ENCODE peak calls at places on chromosomes 12 and 14, in five cellular contexts. A is H1, V is HCT116, G is GM12878, O is SK-N-SH. H is an unnamed sample.

GRCh38 chr14:75022655-75023054 is 19.9 kb downstream of the EIF2B2 start:
- DNase-seq in A (no peak), V (no peak), G (no peak), O (peak), H (no peak)

GRCh38 chr12:69298133-69298532 is 50.0 kb upstream of the LYZ start:
- DNase-seq in A (no peak), V (no peak), G (no peak), O (no peak), H (no peak)

GRCh38 chr14:105532735-105533141 is 6.4 kb downstream of the TMEM121 start:
- DNase-seq in A (no peak), V (no peak), G (no peak), O (peak), H (peak)

GRCh38 chr12:108816652-108817335 is 40.6 kb downstream of the SSH1 start:
- DNase-seq in A (no peak), V (no peak), G (no peak), O (no peak), H (no peak)

GRCh38 chr12:45350861-45351260 is 135.0 kb downstream of the ANO6 start:
- DNase-seq in A (no peak), V (no peak), G (no peak), O (no peak), H (no peak)

GRCh38 chr12:120961604-120962486 is 16.5 kb upstream of the HNF1A start:
- DNase-seq in A (no peak), V (no peak), G (no peak), O (no peak), H (no peak)

GRCh38 chr14:74838141-74838540 is 37.8 kb downstream of the PROX2 start:
- DNase-seq in A (no peak), V (no peak), G (no peak), O (no peak), H (no peak)

GRCh38 chr14:77107228-77107627 is 9.2 kb downstream of the CIPC start:
- DNase-seq in A (no peak), V (no peak), G (no peak), O (no peak), H (no peak)

GRCh38 chr14:90534838-90535555 is 138.2 kb downstream of the CALM1 start:
- DNase-seq in A (no peak), V (no peak), G (no peak), O (no peak), H (no peak)

GRCh38 chr14:22689186-22689585 is 45.0 kb upstream of the OR6J1 start:
- DNase-seq in A (no peak), V (peak), G (no peak), O (no peak), H (no peak)

GRCh38 chr14:74912111-74912510 is 10.9 kb downstream of the RPS6KL1 start:
- DNase-seq in A (no peak), V (no peak), G (no peak), O (no peak), H (no peak)

GRCh38 chr12:93569301-93569655 is 3.2 kb upstream of the SOCS2 start:
- DNase-seq in A (no peak), V (no peak), G (no peak), O (no peak), H (no peak)

GRCh38 chr12:130198663-130199060 is 36.4 kb downstream of the FZD10 start:
- DNase-seq in A (no peak), V (no peak), G (no peak), O (no peak), H (no peak)

GRCh38 chr12:93365616-93366015 is 12.1 kb upstream of the NUDT4 start:
- DNase-seq in A (no peak), V (no peak), G (no peak), O (no peak), H (no peak)

GRCh38 chr14:47557894-47558293 is 117.5 kb downstream of the MDGA2 start:
- DNase-seq in A (no peak), V (no peak), G (no peak), O (no peak), H (no peak)

GRCh38 chr14:90553298-90553920 is 156.6 kb downstream of the CALM1 start:
- DNase-seq in A (no peak), V (no peak), G (no peak), O (no peak), H (no peak)

GRCh38 chr14:68977741-68978549 is 1.2 kb downstream of the ACTN1 start:
- DNase-seq in A (peak), V (no peak), G (no peak), O (peak), H (peak)

GRCh38 chr14:74611672-74612345 is at the start of gene LTBP2:
- DNase-seq in A (no peak), V (no peak), G (no peak), O (peak), H (peak)

GRCh38 chr12:2299207-2299606 is 246.4 kb downstream of the CACNA1C start:
- DNase-seq in A (no peak), V (no peak), G (no peak), O (no peak), H (no peak)

GRCh38 chr12:20188930-20189653 is 179.2 kb upstream of the PDE3A start:
- DNase-seq in A (no peak), V (no peak), G (no peak), O (no peak), H (no peak)

GRCh38 chr12:105738036-105738435 is 400.7 kb downstream of the NUAK1 start:
- DNase-seq in A (no peak), V (no peak), G (no peak), O (no peak), H (no peak)

GRCh38 chr12:14510574-14510973 is 57.1 kb downstream of the PLBD1 start:
- DNase-seq in A (no peak), V (no peak), G (no peak), O (no peak), H (no peak)

GRCh38 chr14:89630096-89630829 is 213.2 kb upstream of the FOXN3 start:
- DNase-seq in A (no peak), V (no peak), G (no peak), O (no peak), H (no peak)

GRCh38 chr12:52023182-52023975 is 16.6 kb downstream of the TAMALIN start:
- DNase-seq in A (peak), V (peak), G (no peak), O (peak), H (peak)

GRCh38 chr14:51004801-51005526 is 60.7 kb upstream of the PYGL start:
- DNase-seq in A (no peak), V (no peak), G (no peak), O (no peak), H (peak)

GRCh38 chr12:77064891-77065360 is 443 bp downstream of the E2F7 start:
- DNase-seq in A (no peak), V (no peak), G (no peak), O (no peak), H (no peak)

GRCh38 chr12:51840966-51841365 is 7.6 kb downstream of the FIGNL2 start:
- DNase-seq in A (no peak), V (no peak), G (no peak), O (no peak), H (no peak)

GRCh38 chr12:55736780-55737580 is 5.9 kb upstream of the GDF11 start:
- DNase-seq in A (peak), V (peak), G (no peak), O (peak), H (peak)

GRCh38 chr12:46982629-46983392 is 96.6 kb upstream of the PCED1B start:
- DNase-seq in A (no peak), V (no peak), G (no peak), O (no peak), H (no peak)

GRCh38 chr12:106084048-106084671 is 54.6 kb downstream of the NUAK1 start:
- DNase-seq in A (peak), V (peak), G (no peak), O (no peak), H (no peak)

GRCh38 chr14:103284574-103285467 is 49.2 kb upstream of the EIF5 start:
- DNase-seq in A (no peak), V (no peak), G (no peak), O (no peak), H (no peak)
- TF ChIP-seq JUND in A (no peak), V (no peak), G (no peak), O (no peak), H (no peak)

GRCh38 chr12:3328081-3328480 is 162.9 kb upstream of the PRMT8 start:
- DNase-seq in A (no peak), V (no peak), G (no peak), O (no peak), H (no peak)

GRCh38 chr12:3323002-3323685 is 167.9 kb upstream of the PRMT8 start:
- DNase-seq in A (no peak), V (no peak), G (no peak), O (no peak), H (no peak)

GRCh38 chr12:3326156-3326849 is 164.7 kb upstream of the PRMT8 start:
- DNase-seq in A (no peak), V (no peak), G (no peak), O (no peak), H (no peak)

GRCh38 chr12:3326850-3327780 is 163.9 kb upstream of the PRMT8 start:
- DNase-seq in A (no peak), V (no peak), G (no peak), O (no peak), H (no peak)

DNA sequence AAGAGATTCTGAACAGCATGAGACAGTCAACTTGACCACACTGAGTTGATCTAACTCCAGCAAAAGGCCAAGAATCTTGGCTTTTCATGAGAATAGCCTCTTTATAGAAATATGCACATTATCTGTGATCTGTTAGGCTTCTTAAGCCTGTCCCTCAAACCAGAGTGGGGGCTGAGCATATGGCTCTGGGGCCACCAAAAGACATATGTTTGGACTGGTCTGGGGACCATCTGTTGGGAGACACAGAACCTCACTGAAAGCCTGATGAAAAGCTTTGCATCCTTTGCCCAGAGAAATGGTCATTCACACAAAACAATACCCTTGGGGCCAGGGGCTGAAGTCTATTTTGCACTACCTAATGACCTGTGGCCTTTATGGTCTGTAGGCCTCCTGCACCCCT is 165.3 kb upstream of the PRMT8 start:
- DNase-seq in A (no peak), V (no peak), G (no peak), O (no peak), H (no peak)
- TF ChIP-seq JUND in A (no peak), V (no peak), G (no peak), O (no peak), H (no peak)

GRCh38 chr12:48788522-48788851 is 402 bp downstream of the ADCY6 start:
- DNase-seq in A (peak), V (no peak), G (no peak), O (peak), H (no peak)

GRCh38 chr12:48787791-48788521 is 933 bp downstream of the ADCY6 start:
- DNase-seq in A (peak), V (no peak), G (no peak), O (peak), H (no peak)

GRCh38 chr12:48786591-48787544 is 2.0 kb downstream of the ADCY6 start:
- DNase-seq in A (no peak), V (no peak), G (no peak), O (peak), H (no peak)

GRCh38 chr12:48789858-48790326 is 1.0 kb upstream of the ADCY6 start:
- DNase-seq in A (peak), V (no peak), G (no peak), O (no peak), H (no peak)

GRCh38 chr12:48788852-48789775 is at the start of gene ADCY6:
- DNase-seq in A (peak), V (peak), G (no peak), O (peak), H (peak)
- TF ChIP-seq JUND in A (no peak), V (no peak), G (no peak), O (no peak), H (no peak)

DNA sequence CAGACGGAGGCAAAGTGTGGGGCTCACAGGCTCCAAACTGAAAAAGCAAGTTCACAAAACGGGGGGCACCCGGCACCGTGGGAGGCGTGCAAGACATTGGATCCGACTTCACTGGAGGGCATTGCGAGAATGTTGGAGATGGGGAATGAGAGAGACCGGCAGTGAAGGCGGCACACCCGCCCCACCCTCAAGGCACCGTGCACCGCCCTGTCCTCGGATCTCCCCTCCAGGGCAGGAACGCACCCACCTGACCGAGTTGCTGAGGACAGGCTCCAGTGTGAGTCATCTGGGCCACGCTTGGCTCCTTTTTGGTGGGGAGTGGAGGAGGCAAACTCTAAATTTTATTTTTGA is 207.7 kb downstream of the KIF26A start:
- DNase-seq in A (no peak), V (no peak), G (no peak), O (no peak), H (no peak)
- TF ChIP-seq JUND in A (no peak), V (no peak), G (no peak), O (no peak), H (no peak)

GRCh38 chr12:29578731-29579130 is 81.2 kb upstream of the OVCH1 start:
- DNase-seq in A (no peak), V (no peak), G (no peak), O (no peak), H (no peak)
- TF ChIP-seq JUND in A (no peak), V (no peak), G (no peak), O (no peak), H (no peak)

GRCh38 chr12:53218551-53219114 is 11.6 kb upstream of the ITGB7 start:
- DNase-seq in A (no peak), V (no peak), G (no peak), O (no peak), H (no peak)

GRCh38 chr12:53220857-53221202 is 11.2 kb downstream of the RARG start:
- DNase-seq in A (peak), V (peak), G (peak), O (peak), H (peak)

GRCh38 chr12:53217930-53218307 is 10.9 kb upstream of the ITGB7 start:
- DNase-seq in A (no peak), V (no peak), G (no peak), O (no peak), H (no peak)

GRCh38 chr12:53219956-53220856 is 11.8 kb downstream of the RARG start:
- DNase-seq in A (peak), V (peak), G (no peak), O (peak), H (peak)

DNA sequence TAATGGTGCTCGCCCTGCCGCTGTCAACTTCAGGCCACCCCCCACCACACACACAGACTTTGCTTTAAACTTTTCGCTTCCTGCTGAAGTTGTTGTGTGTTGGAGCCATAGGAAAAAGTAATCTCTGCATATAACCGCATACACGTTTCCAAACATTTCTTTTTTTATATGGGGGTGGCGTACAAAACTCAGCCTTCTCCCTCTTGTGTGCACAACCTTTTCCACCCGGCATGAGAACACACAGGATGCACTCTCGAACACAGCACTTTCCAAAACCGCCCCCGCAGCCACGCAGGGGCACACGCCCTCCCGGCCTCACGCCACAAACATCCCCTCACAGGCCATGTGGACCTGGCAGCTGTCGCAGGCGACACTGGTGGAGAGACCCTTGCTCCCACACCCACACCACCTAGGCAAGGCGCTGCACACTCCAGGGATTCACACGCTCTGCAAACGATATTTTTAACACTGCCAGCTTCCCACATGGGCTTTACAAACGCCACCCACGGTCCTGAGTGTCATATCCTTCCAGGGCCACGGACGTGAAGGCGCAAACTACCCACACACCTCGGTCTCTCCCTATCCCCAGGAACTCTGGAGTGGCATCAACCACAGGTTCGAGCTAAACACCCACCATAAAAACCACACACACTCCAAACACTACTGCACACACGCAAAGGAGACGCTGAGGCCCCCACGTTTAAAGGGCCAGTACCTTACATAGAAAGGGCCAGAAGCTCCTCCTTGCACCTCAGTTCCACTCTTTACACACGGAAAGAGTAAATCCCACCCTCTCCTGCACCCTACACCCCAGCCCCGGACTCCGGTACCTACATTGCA is 12.3 kb upstream of the ITGB7 start:
- DNase-seq in A (no peak), V (no peak), G (no peak), O (no peak), H (no peak)
- TF ChIP-seq JUND in A (no peak), V (no peak), G (no peak), O (no peak), H (no peak)

DNA sequence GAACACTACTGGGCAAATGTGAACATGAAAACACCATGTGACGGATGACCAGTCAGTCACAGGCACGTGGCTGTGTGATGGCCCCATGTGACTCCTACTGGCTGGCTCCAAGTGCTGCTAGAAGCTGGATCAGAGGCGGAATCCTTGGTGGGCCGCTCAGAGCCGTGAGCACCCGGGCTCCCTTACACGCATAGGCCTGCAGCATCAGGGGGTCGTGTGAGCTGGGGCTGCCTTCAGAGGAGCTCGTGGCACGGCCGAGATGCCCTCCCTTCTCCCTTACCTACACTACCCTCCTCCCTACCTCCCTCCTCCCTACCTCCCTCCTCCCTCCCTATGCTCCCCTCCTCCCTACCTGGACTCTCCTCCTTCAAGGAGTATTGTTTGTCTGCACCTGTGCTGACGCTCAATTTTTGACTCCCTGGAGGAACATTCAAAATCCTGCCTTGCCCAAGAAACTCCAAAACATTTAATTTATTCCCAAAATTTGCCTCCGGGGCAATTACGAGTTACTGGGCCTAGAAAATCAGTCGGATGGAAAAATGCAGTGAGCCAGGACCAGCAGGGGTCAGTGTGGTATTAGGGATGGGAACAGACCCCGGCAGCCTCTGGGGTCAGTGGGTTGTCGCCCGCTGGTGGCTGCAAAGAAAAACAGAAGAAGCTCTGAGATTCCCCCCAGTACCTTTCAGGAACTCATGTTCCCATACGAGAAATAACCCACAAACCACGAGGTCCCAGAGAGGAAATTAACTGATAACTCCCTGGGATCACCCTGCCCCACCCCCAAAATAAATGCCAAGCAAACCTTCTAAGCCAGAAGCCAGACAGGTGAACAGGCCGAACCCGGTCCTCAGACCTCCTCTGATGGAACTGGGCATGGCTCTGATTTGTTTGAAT is 61.3 kb downstream of the C14orf132 start:
- DNase-seq in A (peak), V (peak), G (peak), O (peak), H (peak)
- TF ChIP-seq JUND in A (no peak), V (no peak), G (no peak), O (no peak), H (no peak)

GRCh38 chr12:101698782-101699347 is 1.4 kb downstream of the CHPT1 start:
- DNase-seq in A (no peak), V (no peak), G (no peak), O (peak), H (peak)

GRCh38 chr12:101696477-101697196 is 803 bp upstream of the CHPT1 start:
- DNase-seq in A (no peak), V (no peak), G (no peak), O (peak), H (peak)

GRCh38 chr12:101697197-101697929 is at the start of gene CHPT1:
- DNase-seq in A (peak), V (no peak), G (no peak), O (peak), H (peak)

GRCh38 chr12:101700299-101700820 is 2.9 kb downstream of the CHPT1 start:
- DNase-seq in A (no peak), V (no peak), G (no peak), O (no peak), H (no peak)

GRCh38 chr12:101697930-101698781 is 716 bp downstream of the CHPT1 start:
- DNase-seq in A (no peak), V (no peak), G (no peak), O (no peak), H (peak)
- TF ChIP-seq JUND in A (no peak), V (no peak), G (no peak), O (no peak), H (peak)

DNA sequence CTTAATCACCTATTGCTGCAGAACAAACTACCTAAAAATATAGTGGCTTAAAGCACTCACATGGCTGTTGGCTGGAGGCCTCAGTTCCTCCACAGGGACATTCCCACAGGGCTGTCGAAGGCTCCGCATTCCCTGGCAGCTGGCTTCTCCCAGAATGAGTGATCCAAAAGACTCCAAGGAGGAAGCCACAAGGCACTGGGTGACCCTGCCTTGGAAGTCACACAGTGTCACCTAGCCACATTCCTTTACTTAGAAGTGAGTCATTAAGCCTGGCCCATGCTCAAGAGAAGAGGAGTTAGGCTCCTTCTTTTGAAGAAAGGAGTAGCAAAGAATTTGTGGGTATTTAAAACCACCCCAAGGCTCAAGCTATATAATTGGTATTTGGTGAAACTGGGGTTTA is 63.9 kb upstream of the MAP1LC3B2 start:
- DNase-seq in A (no peak), V (peak), G (no peak), O (no peak), H (peak)
- TF ChIP-seq JUND in A (no peak), V (peak), G (no peak), O (no peak), H (peak)